ENCODE peak calls at places on chromosomes 16 and 17, in six cellular contexts. S, H, O, P, K and Z are unnamed samples.

GRCh38 chr16:23967018-23967417 is 131.2 kb downstream of the PRKCB start:
- DNase-seq in S (peak), K (no peak), H (no peak), O (no peak), P (no peak), Z (no peak)

GRCh38 chr16:2163211-2163881 is 7.8 kb downstream of the TRAF7 start:
- DNase-seq in K (no peak), P (no peak), H (no peak), O (no peak), S (no peak), Z (no peak)

GRCh38 chr17:285751-286422 is 66.7 kb downstream of the RPH3AL start:
- DNase-seq in K (no peak), P (no peak), S (no peak), H (peak), O (no peak), Z (no peak)

GRCh38 chr16:20348365-20349185 is 3.9 kb downstream of the UMOD start:
- DNase-seq in K (no peak), S (no peak), O (no peak), P (no peak), H (no peak), Z (peak)

GRCh38 chr16:63856537-63856936 is 1265.3 kb downstream of the CDH11 start:
- DNase-seq in S (no peak), O (no peak), K (no peak), P (no peak), H (no peak), Z (no peak)

GRCh38 chr17:17950806-17951205 is 21.4 kb downstream of the TOM1L2 start:
- DNase-seq in S (no peak), K (no peak), H (no peak), O (no peak), P (no peak), Z (no peak)

GRCh38 chr17:2214887-2215615 is 88.5 kb downstream of the SMG6 start:
- DNase-seq in S (no peak), O (peak), P (no peak), K (peak), H (peak), Z (no peak)

GRCh38 chr17:80927791-80928216 is 63.8 kb upstream of the CHMP6 start:
- DNase-seq in H (no peak), K (no peak), O (peak), S (no peak), P (no peak), Z (no peak)

GRCh38 chr17:75835315-75835987 is 8.8 kb downstream of the UNC13D start:
- DNase-seq in P (no peak), O (no peak), K (peak), H (no peak), S (no peak), Z (no peak)

GRCh38 chr17:78789149-78789662 is 7.1 kb upstream of the CYTH1 start:
- DNase-seq in O (no peak), S (no peak), K (no peak), P (no peak), H (no peak), Z (no peak)

GRCh38 chr17:80591788-80592187 is 47.1 kb downstream of the RPTOR start:
- DNase-seq in S (no peak), H (no peak), K (no peak), O (no peak), P (no peak), Z (no peak)

GRCh38 chr17:50774225-50774803 is 7.0 kb upstream of the ANKRD40CL start:
- DNase-seq in H (no peak), S (no peak), K (no peak), O (no peak), P (no peak), Z (peak)

GRCh38 chr16:20887207-20887606 is 13.0 kb downstream of the DCUN1D3 start:
- DNase-seq in S (no peak), P (no peak), H (no peak), K (no peak), O (no peak), Z (no peak)

GRCh38 chr16:12679660-12680272 is 123.9 kb downstream of the CPPED1 start:
- DNase-seq in P (no peak), K (no peak), H (no peak), O (peak), S (no peak), Z (no peak)

GRCh38 chr16:73951541-73951940 is 345.1 kb upstream of the PSMD7 start:
- DNase-seq in O (no peak), H (no peak), K (peak), S (no peak), P (no peak), Z (no peak)

DNA sequence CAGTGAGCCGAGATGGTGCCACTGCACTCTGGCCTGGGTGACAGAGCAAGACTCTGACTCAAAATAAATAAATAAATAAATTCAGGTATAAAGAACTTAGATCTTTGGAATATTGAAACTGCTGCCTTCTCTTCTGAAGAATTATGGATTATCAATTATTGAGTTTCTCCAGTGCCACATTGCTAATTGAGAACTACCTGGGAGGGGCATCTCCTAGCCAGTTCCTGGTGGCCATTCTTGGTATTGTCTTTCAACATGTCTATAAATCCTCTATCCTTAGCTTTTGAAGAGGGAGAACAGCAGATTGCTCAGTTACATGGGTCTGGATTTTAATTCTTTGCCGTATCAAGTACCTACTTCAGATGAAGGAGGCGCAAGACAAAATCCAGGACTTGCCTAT is 29.2 kb downstream of the CALCOCO2 start:
- DNase-seq in H (no peak), K (no peak), P (no peak), S (no peak), O (no peak), Z (no peak)
- TF ChIP-seq CTCF in H (no peak), K (peak), P (no peak), S (no peak), O (peak), Z (no peak)

GRCh38 chr16:67518676-67519075 is 10.0 kb upstream of the RIPOR1 start:
- DNase-seq in P (no peak), S (no peak), H (no peak), O (no peak), K (no peak), Z (no peak)
- TF ChIP-seq CTCF in P (no peak), S (no peak), H (no peak), O (no peak), K (no peak), Z (no peak)

DNA sequence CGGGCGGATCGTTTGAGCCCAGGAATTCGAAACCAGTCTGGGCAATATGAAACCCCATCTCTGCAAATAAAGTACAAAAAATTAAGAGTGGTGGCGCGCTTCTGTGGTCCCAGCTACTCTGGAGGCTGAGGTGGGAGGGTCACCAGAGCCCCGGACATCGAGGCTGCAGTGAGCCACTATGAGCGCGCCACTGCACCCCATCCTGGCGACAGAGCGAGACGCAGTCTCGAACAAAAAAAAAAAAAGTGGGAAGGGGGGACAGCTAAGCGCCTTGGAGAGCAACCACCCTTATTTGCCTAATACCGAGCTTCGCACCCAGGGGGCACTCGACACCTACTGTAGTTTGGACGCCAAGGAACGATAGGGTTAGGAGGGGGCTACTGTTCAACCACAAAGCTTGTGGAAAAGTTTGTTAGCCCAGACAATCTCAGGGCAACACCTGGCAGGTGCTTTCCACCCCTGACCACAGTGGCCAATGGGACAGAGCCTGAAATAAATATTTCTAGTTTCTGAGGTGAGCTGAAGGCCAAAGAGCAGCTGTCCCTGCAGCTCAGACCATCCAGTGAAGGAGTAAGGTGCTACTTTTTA is 847 bp upstream of the PSMC3IP start:
- DNase-seq in H (peak), K (peak), S (peak), O (peak), P (peak), Z (peak)
- TF ChIP-seq CTCF in H (peak), K (peak), S (peak), O (peak), P (peak), Z (peak)

GRCh38 chr16:69565611-69566436 is at the start of gene NFAT5:
- DNase-seq in H (peak), O (peak), K (peak), S (peak), P (no peak), Z (peak)
- TF ChIP-seq CTCF in H (no peak), O (no peak), K (no peak), S (no peak), P (no peak), Z (no peak)

GRCh38 chr16:31715915-31716314 is 157.7 kb upstream of the ZNF267 start:
- DNase-seq in H (no peak), S (no peak), O (no peak), P (no peak), K (no peak), Z (no peak)

GRCh38 chr16:31713071-31713944 is 160.3 kb upstream of the ZNF267 start:
- DNase-seq in S (peak), O (peak), K (peak), P (peak), H (peak), Z (peak)

GRCh38 chr16:31713945-31714898 is 159.4 kb upstream of the ZNF267 start:
- DNase-seq in P (no peak), H (peak), S (no peak), K (no peak), O (peak), Z (peak)

GRCh38 chr16:31712064-31712540 is 161.5 kb upstream of the ZNF267 start:
- DNase-seq in K (no peak), O (no peak), P (no peak), H (peak), S (no peak), Z (peak)

DNA sequence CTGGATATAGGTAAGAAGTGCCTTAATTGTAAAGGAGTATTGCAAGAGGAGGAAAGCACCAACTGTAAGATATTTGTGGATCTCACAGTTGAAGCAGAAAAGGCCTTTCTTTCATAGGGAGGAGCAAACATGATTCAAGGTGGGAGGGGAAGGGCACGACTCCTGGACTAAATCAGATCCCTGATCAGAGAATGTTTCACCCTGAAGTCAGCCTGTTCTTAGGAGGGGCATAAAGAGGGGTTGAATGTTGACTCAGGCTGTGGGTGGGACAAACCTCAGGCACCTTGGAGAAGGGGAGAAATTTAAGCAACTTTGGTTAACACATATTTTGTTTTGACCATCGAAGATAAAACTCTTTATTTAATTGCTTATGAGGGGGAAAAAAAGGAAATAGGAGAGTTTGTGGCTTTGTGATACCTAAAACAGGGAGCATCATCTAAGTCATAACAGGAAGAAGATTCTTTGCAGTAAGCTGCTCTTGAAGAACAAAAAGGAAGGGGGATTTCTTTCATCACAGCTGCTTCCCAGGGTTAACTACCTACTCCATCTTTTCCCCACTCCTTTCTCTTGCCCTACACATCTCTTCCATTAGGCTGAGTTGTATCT is 158.6 kb upstream of the ZNF267 start:
- DNase-seq in O (peak), P (no peak), K (no peak), H (no peak), S (no peak), Z (peak)
- TF ChIP-seq CTCF in O (no peak), P (peak), K (no peak), H (no peak), S (no peak), Z (no peak)

GRCh38 chr16:58339452-58339938 is 44.7 kb upstream of the PRSS54 start:
- DNase-seq in H (no peak), P (no peak), O (peak), K (no peak), S (no peak), Z (no peak)
- TF ChIP-seq CTCF in H (peak), P (peak), O (peak), K (peak), S (no peak), Z (no peak)

GRCh38 chr17:11900655-11901054 is 96.6 kb downstream of the ZNF18 start:
- DNase-seq in P (no peak), H (no peak), K (no peak), S (no peak), O (no peak), Z (no peak)

GRCh38 chr17:11898526-11899235 is 98.6 kb downstream of the ZNF18 start:
- DNase-seq in O (no peak), K (no peak), P (no peak), S (no peak), H (no peak), Z (no peak)

GRCh38 chr17:11900103-11900502 is 97.2 kb downstream of the ZNF18 start:
- DNase-seq in S (no peak), P (no peak), K (no peak), O (no peak), H (no peak), Z (no peak)

GRCh38 chr17:11901901-11902300 is 95.4 kb downstream of the ZNF18 start:
- DNase-seq in P (no peak), S (no peak), O (no peak), H (no peak), K (no peak), Z (no peak)

GRCh38 chr17:11899494-11899893 is 97.8 kb downstream of the ZNF18 start:
- DNase-seq in S (no peak), O (no peak), H (no peak), P (no peak), K (no peak), Z (no peak)
- TF ChIP-seq CTCF in S (no peak), O (no peak), H (no peak), P (no peak), K (no peak), Z (no peak)

GRCh38 chr17:65554568-65555223 is 6.8 kb downstream of the AXIN2 start:
- DNase-seq in H (no peak), P (no peak), O (no peak), K (peak), S (no peak), Z (no peak)
- TF ChIP-seq CTCF in H (no peak), P (no peak), O (peak), K (peak), S (no peak), Z (no peak)

DNA sequence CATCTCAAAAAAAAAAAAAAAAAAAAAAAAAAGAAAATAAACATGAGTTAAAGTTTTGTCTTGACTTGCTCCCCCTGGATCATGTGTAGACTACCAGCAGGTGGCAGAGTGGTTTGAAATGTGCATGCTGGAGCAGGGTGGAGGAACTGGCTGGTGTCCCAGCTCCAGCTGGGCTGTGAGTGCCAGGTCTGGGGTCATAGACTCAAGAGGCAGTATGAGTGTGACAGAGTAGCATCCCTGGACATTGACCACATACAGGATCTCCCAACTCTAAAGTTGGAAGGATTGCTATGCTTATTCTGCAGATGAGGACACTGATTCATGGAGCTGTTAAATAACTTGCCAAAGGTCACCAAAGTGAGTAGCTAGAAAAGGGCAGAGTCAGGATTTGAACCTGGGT is 198.0 kb upstream of the MPHOSPH6 start:
- DNase-seq in H (peak), K (peak), P (no peak), O (peak), S (peak), Z (peak)
- TF ChIP-seq CTCF in H (no peak), K (no peak), P (peak), O (peak), S (no peak), Z (no peak)

GRCh38 chr17:7109461-7110322 is 4.9 kb downstream of the ASGR2 start:
- DNase-seq in H (no peak), P (no peak), K (no peak), S (no peak), O (no peak), Z (peak)
- TF ChIP-seq CTCF in H (no peak), P (no peak), K (no peak), S (no peak), O (no peak), Z (no peak)